ENCODE peak calls at places on chromosomes 1 and 21, in four cellular contexts. One of them, this sample, is unnamed.

GRCh38 chr1:27622828-27623227 is 12.2 kb downstream of the FGR start:
- DNase-seq in H9: peak; percentile 74
- DNase-seq in nephron progenitor cell: no peak
- DNase-seq in activated B cell treated with CpG ODN at 0.5 μM for 24 hours: no peak
- DNase-seq in this sample: no peak

GRCh38 chr1:199362996-199363395 is 664.5 kb upstream of the NR5A2 start:
- DNase-seq in H9: no peak
- DNase-seq in activated B cell treated with CpG ODN at 0.5 μM for 24 hours: no peak
- DNase-seq in nephron progenitor cell: no peak
- DNase-seq in this sample: no peak

GRCh38 chr1:151006331-151007052 is at the start of gene MINDY1:
- DNase-seq in H9: peak; percentile 84
- DNase-seq in nephron progenitor cell: peak; percentile 61
- DNase-seq in activated B cell treated with CpG ODN at 0.5 μM for 24 hours: peak; percentile 29
- DNase-seq in this sample: peak; percentile 41

GRCh38 chr1:156524481-156524869 is 23.9 kb upstream of the MEF2D start:
- DNase-seq in nephron progenitor cell: no peak
- DNase-seq in activated B cell treated with CpG ODN at 0.5 μM for 24 hours: no peak
- DNase-seq in H9: no peak
- DNase-seq in this sample: no peak

GRCh38 chr1:169106095-169106920 is at the start of gene ATP1B1:
- DNase-seq in H9: peak; percentile 94
- DNase-seq in activated B cell treated with CpG ODN at 0.5 μM for 24 hours: peak; percentile 77
- DNase-seq in nephron progenitor cell: peak; percentile 94
- DNase-seq in this sample: peak; percentile 95

GRCh38 chr1:33397994-33398393 is 32.9 kb downstream of the PHC2 start:
- DNase-seq in H9: no peak
- DNase-seq in nephron progenitor cell: no peak
- DNase-seq in activated B cell treated with CpG ODN at 0.5 μM for 24 hours: no peak
- DNase-seq in this sample: no peak

GRCh38 chr1:113073457-113073950 is 506 bp downstream of the LRIG2 start:
- DNase-seq in H9: peak; percentile 74
- DNase-seq in activated B cell treated with CpG ODN at 0.5 μM for 24 hours: no peak
- DNase-seq in nephron progenitor cell: peak; percentile 72
- DNase-seq in this sample: peak; percentile 66

GRCh38 chr1:27070390-27071048 is 57.9 kb upstream of the TENT5B start:
- DNase-seq in activated B cell treated with CpG ODN at 0.5 μM for 24 hours: no peak
- DNase-seq in H9: peak; percentile 75
- DNase-seq in nephron progenitor cell: no peak
- DNase-seq in this sample: no peak

GRCh38 chr1:231021540-231022031 is 18.5 kb downstream of the FAM89A start:
- DNase-seq in activated B cell treated with CpG ODN at 0.5 μM for 24 hours: no peak
- DNase-seq in H9: no peak
- DNase-seq in nephron progenitor cell: no peak
- DNase-seq in this sample: no peak

GRCh38 chr1:110210604-110211502 is 739 bp downstream of the KCNC4 start:
- DNase-seq in activated B cell treated with CpG ODN at 0.5 μM for 24 hours: peak; percentile 57
- DNase-seq in nephron progenitor cell: peak; percentile 75
- DNase-seq in H9: peak; percentile 56
- DNase-seq in this sample: peak; percentile 25

GRCh38 chr1:233261206-233261605 is 34.3 kb downstream of the PCNX2 start:
- DNase-seq in H9: no peak
- DNase-seq in activated B cell treated with CpG ODN at 0.5 μM for 24 hours: no peak
- DNase-seq in nephron progenitor cell: no peak
- DNase-seq in this sample: no peak

GRCh38 chr1:163085904-163086268 is 16.7 kb downstream of the RGS4 start:
- DNase-seq in activated B cell treated with CpG ODN at 0.5 μM for 24 hours: no peak
- DNase-seq in nephron progenitor cell: no peak
- DNase-seq in H9: no peak
- DNase-seq in this sample: no peak

GRCh38 chr1:207806531-207807394 is 54.9 kb downstream of the CD46 start:
- DNase-seq in H9: no peak
- DNase-seq in nephron progenitor cell: no peak
- DNase-seq in activated B cell treated with CpG ODN at 0.5 μM for 24 hours: no peak
- DNase-seq in this sample: no peak

GRCh38 chr1:226691257-226691656 is 47.8 kb downstream of the ITPKB start:
- DNase-seq in nephron progenitor cell: no peak
- DNase-seq in H9: no peak
- DNase-seq in activated B cell treated with CpG ODN at 0.5 μM for 24 hours: peak; percentile 51
- DNase-seq in this sample: no peak

GRCh38 chr1:204544321-204544720 is 28.1 kb downstream of the MDM4 start:
- DNase-seq in nephron progenitor cell: no peak
- DNase-seq in H9: no peak
- DNase-seq in activated B cell treated with CpG ODN at 0.5 μM for 24 hours: no peak
- DNase-seq in this sample: no peak

GRCh38 chr1:67802565-67802964 is 30.7 kb downstream of the GNG12 start:
- DNase-seq in H9: no peak
- DNase-seq in activated B cell treated with CpG ODN at 0.5 μM for 24 hours: no peak
- DNase-seq in nephron progenitor cell: no peak
- DNase-seq in this sample: no peak

GRCh38 chr21:17931080-17931479 is 111.9 kb upstream of the C21orf91 start:
- DNase-seq in H9: no peak
- DNase-seq in activated B cell treated with CpG ODN at 0.5 μM for 24 hours: no peak
- DNase-seq in nephron progenitor cell: no peak
- DNase-seq in this sample: no peak
- TF ChIP-seq CTCF in H9: peak; percentile 62
- TF ChIP-seq CTCF in activated B cell treated with CpG ODN at 0.5 μM for 24 hours: no peak
- TF ChIP-seq CTCF in nephron progenitor cell: peak; percentile 16
- TF ChIP-seq CTCF in this sample: peak; percentile 36

GRCh38 chr1:43285269-43285986 is at the start of gene C1orf210:
- DNase-seq in H9: peak; percentile 96
- DNase-seq in nephron progenitor cell: peak; percentile 30
- DNase-seq in activated B cell treated with CpG ODN at 0.5 μM for 24 hours: no peak
- DNase-seq in this sample: peak; percentile 90
- TF ChIP-seq CTCF in H9: peak; percentile 70
- TF ChIP-seq CTCF in nephron progenitor cell: no peak
- TF ChIP-seq CTCF in activated B cell treated with CpG ODN at 0.5 μM for 24 hours: no peak
- TF ChIP-seq CTCF in this sample: peak; percentile 60

GRCh38 chr1:159916240-159917051 is 8.9 kb downstream of the TAGLN2 start:
- DNase-seq in activated B cell treated with CpG ODN at 0.5 μM for 24 hours: no peak
- DNase-seq in nephron progenitor cell: no peak
- DNase-seq in H9: no peak
- DNase-seq in this sample: no peak
- TF ChIP-seq CTCF in activated B cell treated with CpG ODN at 0.5 μM for 24 hours: no peak
- TF ChIP-seq CTCF in nephron progenitor cell: no peak
- TF ChIP-seq CTCF in H9: no peak
- TF ChIP-seq CTCF in this sample: no peak

GRCh38 chr1:79617777-79618176 is 611.2 kb upstream of the ADGRL4 start:
- DNase-seq in H9: no peak
- DNase-seq in nephron progenitor cell: no peak
- DNase-seq in activated B cell treated with CpG ODN at 0.5 μM for 24 hours: no peak
- DNase-seq in this sample: no peak
- TF ChIP-seq CTCF in H9: peak; percentile 57
- TF ChIP-seq CTCF in nephron progenitor cell: peak; percentile 30
- TF ChIP-seq CTCF in activated B cell treated with CpG ODN at 0.5 μM for 24 hours: no peak
- TF ChIP-seq CTCF in this sample: peak; percentile 35

DNA sequence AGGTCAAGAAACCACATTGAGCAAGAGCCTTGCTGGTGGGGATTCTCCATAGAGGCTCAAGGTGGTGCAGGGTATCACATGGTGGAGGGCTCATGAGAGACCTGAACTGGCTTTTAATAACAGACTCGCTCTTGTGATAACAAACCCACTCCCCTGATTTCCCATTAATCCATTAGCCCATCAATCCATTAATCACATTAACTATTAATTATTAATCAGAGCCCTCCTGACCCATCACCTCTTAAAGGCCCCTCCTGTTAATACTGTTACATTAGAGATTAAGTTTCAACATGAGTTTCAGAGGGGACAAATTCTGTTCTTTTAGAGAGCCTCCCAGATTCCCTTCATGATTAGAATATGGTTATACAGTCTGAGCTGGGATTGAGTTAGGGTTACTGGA is 61.8 kb downstream of the IER5 start:
- DNase-seq in nephron progenitor cell: no peak
- DNase-seq in H9: no peak
- DNase-seq in activated B cell treated with CpG ODN at 0.5 μM for 24 hours: no peak
- DNase-seq in this sample: no peak
- TF ChIP-seq CTCF in nephron progenitor cell: no peak
- TF ChIP-seq CTCF in H9: no peak
- TF ChIP-seq CTCF in activated B cell treated with CpG ODN at 0.5 μM for 24 hours: no peak
- TF ChIP-seq CTCF in this sample: no peak

DNA sequence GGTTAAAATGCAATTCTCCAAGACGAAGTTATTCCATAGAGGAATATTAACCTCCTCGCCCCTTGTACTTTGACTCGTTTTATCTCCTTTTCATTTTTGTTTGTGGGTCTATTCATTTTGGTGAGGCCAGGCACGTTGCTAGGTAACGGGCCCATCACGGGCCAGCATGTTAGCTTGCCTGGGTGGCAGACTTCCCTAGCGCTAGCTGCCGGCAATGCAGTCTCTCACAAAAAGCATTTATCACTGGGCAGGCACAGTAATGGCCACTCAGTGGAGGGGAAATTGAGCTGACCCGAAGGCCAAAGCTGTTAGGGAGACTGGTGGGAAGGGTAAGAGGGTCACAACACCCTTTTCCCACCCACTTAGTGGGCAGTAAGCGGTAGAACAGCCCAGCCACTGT is 234.4 kb upstream of the FOXD3 start:
- DNase-seq in nephron progenitor cell: peak; percentile 70
- DNase-seq in H9: peak; percentile 90
- DNase-seq in activated B cell treated with CpG ODN at 0.5 μM for 24 hours: no peak
- DNase-seq in this sample: peak; percentile 45
- TF ChIP-seq CTCF in nephron progenitor cell: peak; percentile 43
- TF ChIP-seq CTCF in H9: peak; percentile 57
- TF ChIP-seq CTCF in activated B cell treated with CpG ODN at 0.5 μM for 24 hours: no peak
- TF ChIP-seq CTCF in this sample: peak; percentile 54

DNA sequence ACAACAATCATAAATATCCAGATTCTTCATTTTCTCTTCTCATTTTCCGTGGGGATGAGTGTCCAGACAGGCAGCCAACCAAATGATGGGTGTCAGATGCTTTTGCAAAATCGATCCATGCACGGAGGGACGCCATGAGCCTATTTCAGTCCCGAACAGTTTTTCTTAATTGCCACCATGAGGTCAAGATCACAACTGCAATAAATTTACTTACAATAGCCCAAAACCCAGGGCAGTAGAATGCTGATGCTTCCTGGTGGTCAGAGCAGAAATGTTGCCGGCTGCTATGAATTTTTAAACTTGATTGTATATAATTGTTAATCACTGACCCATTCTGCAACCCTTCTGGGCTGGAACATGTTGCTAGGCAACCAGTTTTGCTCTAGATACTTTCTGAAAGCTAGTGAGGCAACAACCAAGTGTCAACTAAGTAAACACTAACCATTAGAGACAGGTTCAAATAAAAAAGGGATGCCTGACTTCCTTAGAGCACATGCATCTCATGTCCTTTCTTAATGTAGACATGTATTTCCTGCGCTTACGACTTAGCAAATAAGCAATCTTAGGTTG is 132.6 kb upstream of the TIAM1 start:
- DNase-seq in activated B cell treated with CpG ODN at 0.5 μM for 24 hours: no peak
- DNase-seq in nephron progenitor cell: no peak
- DNase-seq in H9: no peak
- DNase-seq in this sample: no peak
- TF ChIP-seq CTCF in activated B cell treated with CpG ODN at 0.5 μM for 24 hours: no peak
- TF ChIP-seq CTCF in nephron progenitor cell: no peak
- TF ChIP-seq CTCF in H9: no peak
- TF ChIP-seq CTCF in this sample: no peak